ENCODE peak calls at places on chromosome 7, in six cellular contexts. O is K562, C is A549, I is endothelial cell of umbilical vein, D is H1, M is HepG2. R is an unnamed sample.

GRCh38 chr7:36279251-36279925 is 110.3 kb upstream of the ANLN start:
- DNase-seq in D (peak), C (no peak), I (no peak), O (no peak), M (no peak), R (no peak)

GRCh38 chr7:28409716-28410627 is 2.3 kb upstream of the CREB5 start:
- DNase-seq in I (peak), D (peak), O (no peak), C (peak), M (no peak), R (peak)

GRCh38 chr7:110973566-110973965 is 117.4 kb upstream of the LRRN3 start:
- DNase-seq in D (no peak), C (no peak), O (no peak), I (no peak), M (no peak), R (no peak)

GRCh38 chr7:155210386-155210785 is 87.3 kb upstream of the INSIG1 start:
- DNase-seq in M (no peak), D (no peak), I (no peak), C (no peak), O (no peak), R (no peak)

GRCh38 chr7:79730971-79731370 is 277.5 kb upstream of the MAGI2 start:
- DNase-seq in I (no peak), C (no peak), O (no peak), M (no peak), D (no peak), R (no peak)

GRCh38 chr7:7992502-7992901 is 23.9 kb downstream of the GLCCI1 start:
- DNase-seq in O (no peak), I (no peak), M (no peak), C (peak), D (no peak), R (no peak)

GRCh38 chr7:105011771-105012502 is 2.1 kb upstream of the KMT2E start:
- DNase-seq in I (no peak), D (no peak), C (peak), M (no peak), O (no peak), R (no peak)

GRCh38 chr7:158631574-158632195 is 44.1 kb upstream of the PTPRN2 start:
- DNase-seq in D (no peak), C (no peak), O (no peak), M (no peak), I (no peak), R (no peak)

GRCh38 chr7:71442492-71443196 is 310.7 kb downstream of the GALNT17 start:
- DNase-seq in O (no peak), I (no peak), D (no peak), C (no peak), M (no peak), R (no peak)

GRCh38 chr7:32204361-32205018 is 134.3 kb upstream of the PDE1C start:
- DNase-seq in D (peak), O (no peak), M (peak), I (peak), C (peak), R (peak)

GRCh38 chr7:16978358-16979244 is 96.8 kb upstream of the AGR3 start:
- DNase-seq in I (peak), D (no peak), C (peak), M (peak), O (no peak), R (no peak)

GRCh38 chr7:2008936-2009540 is 223.7 kb downstream of the MAD1L1 start:
- DNase-seq in M (no peak), D (no peak), C (no peak), I (no peak), O (no peak), R (no peak)

GRCh38 chr7:84389242-84389641 is 194.7 kb upstream of the SEMA3A start:
- DNase-seq in I (no peak), C (no peak), M (no peak), D (no peak), O (no peak), R (no peak)

GRCh38 chr7:99997545-99998137 is 17.8 kb upstream of the ZKSCAN1 start:
- DNase-seq in C (no peak), I (peak), D (peak), M (peak), O (no peak), R (peak)

GRCh38 chr7:30322656-30323355 is 38.4 kb downstream of the ZNRF2 start:
- DNase-seq in D (no peak), M (no peak), I (no peak), C (no peak), O (peak), R (no peak)

GRCh38 chr7:151082151-151083070 is 882 bp downstream of the TMUB1 start:
- DNase-seq in C (no peak), O (no peak), M (no peak), D (no peak), I (no peak), R (no peak)

GRCh38 chr7:116673504-116673865 is 1.5 kb downstream of the MET start:
- DNase-seq in I (peak), D (no peak), C (no peak), M (no peak), O (no peak), R (no peak)

GRCh38 chr7:67361150-67361549 is 364.5 kb downstream of the TYW1 start:
- DNase-seq in C (no peak), D (no peak), M (no peak), O (no peak), I (no peak), R (no peak)

GRCh38 chr7:16402940-16403339 is 18.4 kb downstream of the CRPPA start:
- DNase-seq in O (no peak), C (no peak), I (no peak), M (no peak), D (no peak), R (no peak)

GRCh38 chr7:80833289-80834104 is 85.4 kb downstream of the SEMA3C start:
- DNase-seq in C (peak), M (no peak), O (no peak), I (no peak), D (no peak), R (no peak)

DNA sequence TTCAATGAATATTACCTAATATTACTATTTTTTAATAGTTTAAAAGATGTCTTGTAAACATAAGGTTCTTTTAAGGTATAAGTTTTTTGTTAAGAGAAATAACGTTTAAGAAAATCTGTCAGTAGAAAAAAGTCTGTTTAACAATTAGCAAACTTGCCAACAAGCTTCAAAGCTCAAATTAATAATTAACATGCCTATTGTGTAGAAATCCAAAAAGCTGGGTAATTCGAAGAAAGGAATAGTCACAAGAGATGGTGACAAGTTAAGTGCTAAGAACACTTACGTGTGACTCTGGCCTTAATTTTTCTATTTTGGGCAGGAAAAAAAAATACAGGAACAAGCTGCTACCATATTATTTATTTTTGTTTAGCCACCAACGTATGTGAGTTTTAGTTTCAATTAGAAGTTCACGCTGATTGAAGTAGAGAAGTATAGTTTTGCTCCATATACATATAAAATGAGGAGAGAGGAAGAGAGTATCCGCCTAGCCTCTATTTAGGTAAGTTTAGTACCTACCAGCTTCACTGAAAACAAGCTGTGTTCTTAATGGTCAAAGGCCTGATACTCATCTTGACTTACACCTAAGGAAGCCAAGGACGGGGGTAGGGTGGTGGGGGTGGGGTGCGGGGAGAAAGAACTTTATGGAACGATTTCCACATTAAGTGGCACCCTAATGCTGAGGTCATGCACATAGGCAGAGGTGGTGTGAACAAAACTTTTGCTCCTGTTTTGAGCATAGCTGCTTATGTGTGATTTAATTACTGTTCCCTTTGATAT is 43.4 kb upstream of the AGBL3 start:
- DNase-seq in I (no peak), M (peak), O (no peak), D (no peak), C (no peak), R (no peak)
- TF ChIP-seq JUN in I (no peak), M (no peak), O (no peak), D (no peak), C (no peak), R (no peak)

DNA sequence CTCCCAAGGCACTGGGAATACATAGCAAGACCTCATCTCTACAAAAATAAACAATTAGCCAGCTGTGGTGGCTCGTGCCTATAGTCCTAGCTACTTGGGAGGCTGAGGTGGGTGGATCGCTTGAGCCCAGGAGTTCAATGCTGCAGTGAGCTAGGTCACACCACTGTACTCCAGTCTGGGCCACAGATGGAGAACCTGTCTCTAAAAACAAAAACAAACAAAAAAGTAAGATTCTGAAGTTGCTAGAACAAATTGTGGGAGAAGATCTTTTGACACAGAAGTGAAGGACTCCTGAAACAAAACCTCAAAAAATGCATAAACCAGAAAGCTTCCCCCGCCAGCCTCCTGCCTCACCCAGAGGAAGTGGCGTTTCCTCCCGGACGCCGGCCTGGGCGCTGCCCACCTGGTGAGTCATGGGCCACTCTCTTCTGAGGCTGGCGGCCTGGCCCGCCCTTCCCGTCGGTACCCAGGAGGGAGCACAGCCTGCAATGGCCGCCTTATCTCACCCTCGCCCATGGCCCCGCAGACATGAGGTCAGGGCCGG is 25.4 kb upstream of the ELN start:
- DNase-seq in O (no peak), I (peak), D (no peak), M (no peak), C (peak), R (no peak)
- TF ChIP-seq JUN in O (no peak), I (peak), D (no peak), M (no peak), C (no peak), R (no peak)

GRCh38 chr7:90622670-90623069 is 26.5 kb downstream of the CDK14 start:
- DNase-seq in O (no peak), D (no peak), M (no peak), I (no peak), C (no peak), R (no peak)
- TF ChIP-seq JUN in O (no peak), D (no peak), M (no peak), I (no peak), C (no peak), R (no peak)

GRCh38 chr7:17991866-17992648 is 35.6 kb downstream of the PRPS1L1 start:
- DNase-seq in C (no peak), M (no peak), D (peak), I (no peak), O (no peak), R (peak)

GRCh38 chr7:17998692-17999091 is 29.0 kb downstream of the PRPS1L1 start:
- DNase-seq in O (no peak), M (no peak), I (no peak), C (no peak), D (no peak), R (no peak)

GRCh38 chr7:17994079-17994478 is 33.6 kb downstream of the PRPS1L1 start:
- DNase-seq in M (no peak), O (no peak), I (no peak), D (no peak), C (no peak), R (no peak)

GRCh38 chr7:17996040-17996439 is 31.6 kb downstream of the PRPS1L1 start:
- DNase-seq in D (no peak), O (no peak), M (no peak), C (no peak), I (no peak), R (no peak)

GRCh38 chr7:17996442-17997223 is 31.0 kb downstream of the PRPS1L1 start:
- DNase-seq in O (no peak), I (no peak), D (no peak), C (no peak), M (no peak), R (no peak)
- TF ChIP-seq JUN in O (no peak), I (no peak), D (no peak), C (no peak), M (no peak), R (no peak)

R was measured in WTC11.